ENCODE peak calls at places on chromosomes 13 and 19, in six cellular contexts. One of them, this sample, is unnamed.

GRCh38 chr13:22252281-22252830 is 581.5 kb downstream of the FGF9 start:
- DNase-seq in A549: no peak
- DNase-seq in breast epithelium: no peak
- DNase-seq in adrenal gland: no peak
- DNase-seq in Peyer's patch: no peak
- DNase-seq in heart right ventricle: no peak
- DNase-seq in this sample: no peak

GRCh38 chr19:2663920-2664571 is 38.4 kb downstream of the GNG7 start:
- DNase-seq in A549: no peak
- DNase-seq in breast epithelium: no peak
- DNase-seq in adrenal gland: no peak
- DNase-seq in Peyer's patch: peak; percentile 91
- DNase-seq in heart right ventricle: peak; percentile 81
- DNase-seq in this sample: no peak

GRCh38 chr13:69644447-69644846 is 463.2 kb upstream of the ATXN8OS start:
- DNase-seq in A549: no peak
- DNase-seq in breast epithelium: no peak
- DNase-seq in adrenal gland: no peak
- DNase-seq in Peyer's patch: no peak
- DNase-seq in heart right ventricle: no peak
- DNase-seq in this sample: no peak

GRCh38 chr13:95226932-95227718 is 74.1 kb downstream of the ABCC4 start:
- DNase-seq in A549: no peak
- DNase-seq in breast epithelium: no peak
- DNase-seq in adrenal gland: no peak
- DNase-seq in Peyer's patch: no peak
- DNase-seq in heart right ventricle: no peak
- DNase-seq in this sample: no peak

GRCh38 chr19:52028780-52029123 is 573 bp upstream of the ZNF614 start:
- DNase-seq in A549: no peak
- DNase-seq in breast epithelium: no peak
- DNase-seq in adrenal gland: no peak
- DNase-seq in Peyer's patch: no peak
- DNase-seq in heart right ventricle: no peak
- DNase-seq in this sample: no peak

GRCh38 chr19:46976845-46977320 is 42.8 kb upstream of the NPAS1 start:
- DNase-seq in A549: no peak
- DNase-seq in breast epithelium: no peak
- DNase-seq in adrenal gland: peak; percentile 74
- DNase-seq in Peyer's patch: no peak
- DNase-seq in heart right ventricle: no peak
- DNase-seq in this sample: peak; percentile 72

GRCh38 chr13:73673931-73674330 is 460.3 kb downstream of the KLF12 start:
- DNase-seq in A549: no peak
- DNase-seq in breast epithelium: no peak
- DNase-seq in adrenal gland: no peak
- DNase-seq in Peyer's patch: no peak
- DNase-seq in heart right ventricle: no peak
- DNase-seq in this sample: no peak

GRCh38 chr19:35247526-35248309 is 1.1 kb upstream of the LSR start:
- DNase-seq in A549: peak; percentile 78
- DNase-seq in breast epithelium: peak; percentile 82
- DNase-seq in adrenal gland: peak; percentile 89
- DNase-seq in Peyer's patch: peak; percentile 92
- DNase-seq in heart right ventricle: no peak
- DNase-seq in this sample: no peak

DNA sequence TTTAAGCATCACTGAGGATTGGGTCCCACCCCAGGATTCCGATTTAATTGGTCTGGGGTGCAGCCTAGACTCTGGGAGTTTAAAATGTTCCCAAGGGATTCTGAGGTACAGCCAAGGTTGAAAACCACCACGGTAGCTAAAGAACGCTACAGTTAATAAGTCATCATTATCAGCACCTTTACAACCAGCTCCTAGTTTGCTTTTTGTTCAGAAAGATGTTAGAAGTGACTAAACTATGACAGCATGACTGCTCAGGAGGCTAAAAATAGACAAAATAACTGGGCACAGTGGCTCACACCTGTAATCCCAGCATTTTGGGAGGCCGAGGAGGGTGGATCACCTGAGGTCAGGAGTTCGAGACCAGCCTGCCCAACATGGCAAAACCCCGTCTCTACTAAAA is 11.7 kb upstream of the EPSTI1 start:
- DNase-seq in A549: no peak
- DNase-seq in breast epithelium: no peak
- DNase-seq in adrenal gland: no peak
- DNase-seq in Peyer's patch: no peak
- DNase-seq in heart right ventricle: no peak
- DNase-seq in this sample: no peak
- H3K4me1 ChIP-seq in A549: peaks cover 36% of the 10 kb centered on the region
- H3K4me1 ChIP-seq in breast epithelium: no peaks in the 10 kb centered on the region
- H3K4me1 ChIP-seq in adrenal gland: peaks cover 17% of the 10 kb centered on the region
- H3K4me1 ChIP-seq in Peyer's patch: no peaks in the 10 kb centered on the region
- H3K4me1 ChIP-seq in heart right ventricle: peaks cover 7% of the 10 kb centered on the region
- H3K4me1 ChIP-seq in this sample: peaks cover 37% of the 10 kb centered on the region

GRCh38 chr19:16591803-16592556 is 19.8 kb upstream of the SLC35E1 start:
- DNase-seq in A549: no peak
- DNase-seq in breast epithelium: no peak
- DNase-seq in adrenal gland: peak; percentile 74
- DNase-seq in Peyer's patch: no peak
- DNase-seq in heart right ventricle: no peak
- DNase-seq in this sample: no peak

GRCh38 chr19:16594681-16595091 is 22.5 kb upstream of the SLC35E1 start:
- DNase-seq in A549: no peak
- DNase-seq in breast epithelium: no peak
- DNase-seq in adrenal gland: no peak
- DNase-seq in Peyer's patch: no peak
- DNase-seq in heart right ventricle: no peak
- DNase-seq in this sample: no peak

GRCh38 chr19:16595097-16595496 is 22.9 kb upstream of the SLC35E1 start:
- DNase-seq in A549: no peak
- DNase-seq in breast epithelium: no peak
- DNase-seq in adrenal gland: no peak
- DNase-seq in Peyer's patch: no peak
- DNase-seq in heart right ventricle: no peak
- DNase-seq in this sample: no peak

GRCh38 chr19:16594131-16594586 is 21.9 kb upstream of the SLC35E1 start:
- DNase-seq in A549: no peak
- DNase-seq in breast epithelium: no peak
- DNase-seq in adrenal gland: no peak
- DNase-seq in Peyer's patch: peak; percentile 72
- DNase-seq in heart right ventricle: no peak
- DNase-seq in this sample: no peak

DNA sequence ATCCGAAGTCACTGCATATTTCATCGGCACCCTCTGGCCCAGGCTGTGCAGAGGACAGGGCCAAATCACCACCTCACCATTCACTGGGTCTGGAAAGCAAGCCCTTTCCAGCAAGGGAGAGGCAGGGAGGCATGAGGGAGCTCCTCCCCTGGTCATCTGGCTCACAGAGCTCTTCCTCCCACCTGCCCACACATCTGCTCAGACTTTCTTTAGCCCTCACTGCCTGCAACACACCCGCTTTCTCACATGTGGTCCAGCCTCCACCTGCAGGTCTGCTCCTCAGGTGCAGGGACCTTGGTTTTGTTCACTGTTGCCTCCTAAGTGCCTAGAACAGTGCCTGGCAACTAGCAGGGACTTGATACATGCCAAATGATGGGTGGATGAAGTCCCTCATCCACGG is 21.0 kb upstream of the SLC35E1 start:
- DNase-seq in A549: no peak
- DNase-seq in breast epithelium: no peak
- DNase-seq in adrenal gland: no peak
- DNase-seq in Peyer's patch: no peak
- DNase-seq in heart right ventricle: no peak
- DNase-seq in this sample: no peak
- H3K4me3 ChIP-seq in A549: no peak overlapping the region
- H3K4me3 ChIP-seq in breast epithelium: no peak overlapping the region
- H3K4me3 ChIP-seq in adrenal gland: no peak overlapping the region
- H3K4me3 ChIP-seq in Peyer's patch: no peak overlapping the region
- H3K4me3 ChIP-seq in heart right ventricle: no peak overlapping the region
- H3K4me3 ChIP-seq in this sample: no peak overlapping the region

GRCh38 chr19:43775299-43775890 is 5.4 kb downstream of the KCNN4 start:
- DNase-seq in A549: no peak
- DNase-seq in breast epithelium: no peak
- DNase-seq in adrenal gland: no peak
- DNase-seq in Peyer's patch: no peak
- DNase-seq in heart right ventricle: no peak
- DNase-seq in this sample: no peak
- H3K4me1 ChIP-seq in A549: peaks cover 35% of the 10 kb centered on the region
- H3K4me1 ChIP-seq in breast epithelium: no peaks in the 10 kb centered on the region
- H3K4me1 ChIP-seq in adrenal gland: peaks cover 10% of the 10 kb centered on the region
- H3K4me1 ChIP-seq in Peyer's patch: peaks cover 44% of the 10 kb centered on the region
- H3K4me1 ChIP-seq in heart right ventricle: peaks cover 31% of the 10 kb centered on the region
- H3K4me1 ChIP-seq in this sample: peaks cover 34% of the 10 kb centered on the region

GRCh38 chr13:50676602-50677001 is 166.9 kb downstream of the DLEU7 start:
- DNase-seq in A549: no peak
- DNase-seq in breast epithelium: no peak
- DNase-seq in adrenal gland: peak; percentile 52
- DNase-seq in Peyer's patch: no peak
- DNase-seq in heart right ventricle: no peak
- DNase-seq in this sample: peak; percentile 27
- H3K4me3 ChIP-seq in A549: no peak overlapping the region
- H3K4me3 ChIP-seq in breast epithelium: no peak overlapping the region
- H3K4me3 ChIP-seq in adrenal gland: no peak overlapping the region
- H3K4me3 ChIP-seq in Peyer's patch: no peak overlapping the region
- H3K4me3 ChIP-seq in heart right ventricle: no peak overlapping the region
- H3K4me3 ChIP-seq in this sample: no peak overlapping the region

GRCh38 chr13:48398450-48399095 is 14.3 kb downstream of the LPAR6 start:
- DNase-seq in A549: no peak
- DNase-seq in breast epithelium: no peak
- DNase-seq in adrenal gland: no peak
- DNase-seq in Peyer's patch: no peak
- DNase-seq in heart right ventricle: no peak
- DNase-seq in this sample: no peak
- H3K4me1 ChIP-seq in A549: peaks cover 39% of the 10 kb centered on the region
- H3K4me1 ChIP-seq in breast epithelium: no peaks in the 10 kb centered on the region
- H3K4me1 ChIP-seq in adrenal gland: peaks cover 61% of the 10 kb centered on the region
- H3K4me1 ChIP-seq in Peyer's patch: peaks cover 9% of the 10 kb centered on the region
- H3K4me1 ChIP-seq in heart right ventricle: peaks cover 61% of the 10 kb centered on the region
- H3K4me1 ChIP-seq in this sample: peaks cover 24% of the 10 kb centered on the region

GRCh38 chr19:39196860-39197562 is at the start of gene NCCRP1:
- DNase-seq in A549: no peak
- DNase-seq in breast epithelium: no peak
- DNase-seq in adrenal gland: no peak
- DNase-seq in Peyer's patch: no peak
- DNase-seq in heart right ventricle: no peak
- DNase-seq in this sample: no peak
- H3K4me3 ChIP-seq in A549: no peak within 1 kb of the TSS
- H3K4me3 ChIP-seq in breast epithelium: peak within 1 kb of the TSS; percentile 33
- H3K4me3 ChIP-seq in adrenal gland: no peak within 1 kb of the TSS
- H3K4me3 ChIP-seq in Peyer's patch: peak within 1 kb of the TSS; percentile 21
- H3K4me3 ChIP-seq in heart right ventricle: no peak within 1 kb of the TSS
- H3K4me3 ChIP-seq in this sample: no peak within 1 kb of the TSS

DNA sequence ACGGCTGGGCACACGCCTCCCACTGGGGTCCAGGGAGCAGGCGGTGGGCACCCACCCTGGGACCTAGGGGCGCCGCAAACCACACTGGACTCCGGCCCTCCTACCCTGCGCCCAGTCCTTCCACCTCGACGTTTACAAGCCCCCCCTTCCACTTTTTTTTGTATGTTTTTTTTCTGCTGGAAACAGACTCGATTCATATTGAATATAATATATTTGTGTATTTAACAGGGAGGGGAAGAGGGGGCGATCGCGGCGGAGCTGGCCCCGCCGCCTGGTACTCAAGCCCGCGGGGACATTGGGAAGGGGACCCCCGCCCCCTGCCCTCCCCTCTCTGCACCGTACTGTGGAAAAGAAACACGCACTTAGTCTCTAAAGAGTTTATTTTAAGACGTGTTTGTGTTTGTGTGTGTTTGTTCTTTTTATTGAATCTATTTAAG is 1.6 kb downstream of the JUNB start:
- DNase-seq in A549: no peak
- DNase-seq in breast epithelium: no peak
- DNase-seq in adrenal gland: no peak
- DNase-seq in Peyer's patch: no peak
- DNase-seq in heart right ventricle: no peak
- DNase-seq in this sample: no peak
- H3K4me1 ChIP-seq in A549: peaks cover 41% of the 10 kb centered on the region
- H3K4me1 ChIP-seq in breast epithelium: peaks cover 6% of the 10 kb centered on the region
- H3K4me1 ChIP-seq in adrenal gland: peaks cover 42% of the 10 kb centered on the region
- H3K4me1 ChIP-seq in Peyer's patch: peaks cover 34% of the 10 kb centered on the region
- H3K4me1 ChIP-seq in heart right ventricle: peaks cover 54% of the 10 kb centered on the region
- H3K4me1 ChIP-seq in this sample: peaks cover 50% of the 10 kb centered on the region